ENCODE peak calls at places on chromosomes 3 and 15, in four cellular contexts. One of them, this sample, is unnamed.

GRCh38 chr3:171309906-171310359 is 150.3 kb downstream of the TNIK start:
- DNase-seq in left ventricle myocardium superior: no peak
- DNase-seq in stimulated activated CD4-positive, alpha-beta T cell treated with anti-CD3 and anti-CD28 coated beads, Interleukin-1b, Interleukin-23, amount 100 ng/mL, for 4 hours: no peak
- DNase-seq in DND-41: no peak
- DNase-seq in this sample: no peak

GRCh38 chr3:161171639-161172552 is 49.2 kb upstream of the NMD3 start:
- DNase-seq in left ventricle myocardium superior: no peak
- DNase-seq in stimulated activated CD4-positive, alpha-beta T cell treated with anti-CD3 and anti-CD28 coated beads, Interleukin-1b, Interleukin-23, amount 100 ng/mL, for 4 hours: no peak
- DNase-seq in DND-41: no peak
- DNase-seq in this sample: no peak

GRCh38 chr3:107218864-107219269 is 158.4 kb upstream of the CCDC54 start:
- DNase-seq in left ventricle myocardium superior: no peak
- DNase-seq in stimulated activated CD4-positive, alpha-beta T cell treated with anti-CD3 and anti-CD28 coated beads, Interleukin-1b, Interleukin-23, amount 100 ng/mL, for 4 hours: no peak
- DNase-seq in DND-41: no peak
- DNase-seq in this sample: no peak

GRCh38 chr3:138332472-138333073 is 2.9 kb upstream of the NME9 start:
- DNase-seq in left ventricle myocardium superior: no peak
- DNase-seq in stimulated activated CD4-positive, alpha-beta T cell treated with anti-CD3 and anti-CD28 coated beads, Interleukin-1b, Interleukin-23, amount 100 ng/mL, for 4 hours: no peak
- DNase-seq in DND-41: no peak
- DNase-seq in this sample: peak

GRCh38 chr3:47949979-47950378 is 66.2 kb downstream of the MAP4 start:
- DNase-seq in left ventricle myocardium superior: no peak
- DNase-seq in stimulated activated CD4-positive, alpha-beta T cell treated with anti-CD3 and anti-CD28 coated beads, Interleukin-1b, Interleukin-23, amount 100 ng/mL, for 4 hours: no peak
- DNase-seq in DND-41: no peak
- DNase-seq in this sample: no peak

GRCh38 chr3:4716231-4716630 is 223.1 kb downstream of the ITPR1 start:
- DNase-seq in left ventricle myocardium superior: no peak
- DNase-seq in stimulated activated CD4-positive, alpha-beta T cell treated with anti-CD3 and anti-CD28 coated beads, Interleukin-1b, Interleukin-23, amount 100 ng/mL, for 4 hours: no peak
- DNase-seq in DND-41: no peak
- DNase-seq in this sample: no peak

GRCh38 chr3:117547956-117548550 is 838.5 kb downstream of the TUSC7 start:
- DNase-seq in left ventricle myocardium superior: no peak
- DNase-seq in stimulated activated CD4-positive, alpha-beta T cell treated with anti-CD3 and anti-CD28 coated beads, Interleukin-1b, Interleukin-23, amount 100 ng/mL, for 4 hours: no peak
- DNase-seq in DND-41: no peak
- DNase-seq in this sample: no peak

GRCh38 chr15:28783873-28784272 is 64.6 kb downstream of the GOLGA6L7 start:
- DNase-seq in left ventricle myocardium superior: no peak
- DNase-seq in stimulated activated CD4-positive, alpha-beta T cell treated with anti-CD3 and anti-CD28 coated beads, Interleukin-1b, Interleukin-23, amount 100 ng/mL, for 4 hours: no peak
- DNase-seq in DND-41: no peak
- DNase-seq in this sample: no peak

GRCh38 chr3:131349946-131350347 is 31.6 kb upstream of the NUDT16 start:
- DNase-seq in left ventricle myocardium superior: peak
- DNase-seq in stimulated activated CD4-positive, alpha-beta T cell treated with anti-CD3 and anti-CD28 coated beads, Interleukin-1b, Interleukin-23, amount 100 ng/mL, for 4 hours: no peak
- DNase-seq in DND-41: no peak
- DNase-seq in this sample: no peak

This sample was measured in Jurkat, Clone E6-1.